ENCODE peak calls at places on chromosome 19, in seven cellular contexts. I is pancreas, K is fibroblast of pulmonary artery, L is AG04450, F is cardiac fibroblast, G is astrocyte of the spinal cord, H is GM13976. C is an unnamed sample.

GRCh38 chr19:32318884-32319520 is 26.4 kb upstream of the ZNF507 start:
- DNase-seq in K (peak; percentile 13), H (peak; percentile 35), G (no peak), I (peak; percentile 17), F (no peak), L (no peak), C (no peak)

GRCh38 chr19:7515091-7515470 is 822 bp upstream of the ZNF358 start:
- DNase-seq in K (no peak), H (no peak), L (no peak), F (no peak), I (no peak), G (no peak), C (no peak)

GRCh38 chr19:56525214-56525860 is 13.4 kb upstream of the ZFP28 start:
- DNase-seq in F (no peak), L (no peak), K (no peak), I (no peak), G (no peak), H (no peak), C (no peak)

GRCh38 chr19:6100284-6100915 is 9.9 kb downstream of the RFX2 start:
- DNase-seq in F (no peak), H (peak; percentile 47), K (no peak), I (no peak), G (no peak), L (no peak), C (no peak)

GRCh38 chr19:33302974-33303790 is 848 bp upstream of the CEBPA start:
- DNase-seq in L (no peak), K (peak; percentile 56), H (peak; percentile 70), I (peak; percentile 68), F (peak; percentile 65), G (peak; percentile 34), C (no peak)

GRCh38 chr19:8306235-8307054 is 1.7 kb downstream of the CD320 start:
- DNase-seq in G (no peak), I (peak; percentile 11), L (no peak), H (no peak), F (no peak), K (no peak), C (no peak)

GRCh38 chr19:18322318-18322758 is 538 bp downstream of the LSM4 start:
- DNase-seq in K (peak; percentile 55), H (peak; percentile 60), L (no peak), G (peak; percentile 59), I (no peak), F (peak; percentile 69), C (no peak)

GRCh38 chr19:58305932-58306323 is 751 bp downstream of the ERVK3-1 start:
- DNase-seq in K (peak; percentile 19), I (no peak), G (peak; percentile 2), L (no peak), H (peak; percentile 52), F (peak; percentile 16), C (no peak)

GRCh38 chr19:13162749-13163608 is 12.8 kb downstream of the IER2 start:
- DNase-seq in H (peak; percentile 84), I (peak; percentile 100), G (peak; percentile 97), K (peak; percentile 99), L (peak; percentile 91), F (peak; percentile 99), C (peak; percentile 95)

GRCh38 chr19:3243851-3244700 is 19.6 kb downstream of the CELF5 start:
- DNase-seq in K (peak; percentile 72), G (peak; percentile 43), F (peak; percentile 39), I (peak; percentile 27), H (peak; percentile 59), L (peak; percentile 23), C (peak; percentile 5)

GRCh38 chr19:35332817-35333216 is 3.8 kb downstream of the CD22 start:
- DNase-seq in K (no peak), H (peak; percentile 39), G (no peak), L (no peak), I (no peak), F (no peak), C (no peak)

GRCh38 chr19:38209671-38210457 is 14.2 kb downstream of the DPF1 start:
- DNase-seq in F (peak; percentile 51), H (no peak), I (no peak), G (peak; percentile 35), K (peak; percentile 24), L (no peak), C (no peak)

GRCh38 chr19:37778613-37779138 is 710 bp downstream of the ZNF573 start:
- DNase-seq in H (no peak), K (peak; percentile 39), L (no peak), F (peak; percentile 26), G (no peak), I (no peak), C (no peak)

GRCh38 chr19:19120308-19121156 is 17.7 kb downstream of the TMEM161A start:
- DNase-seq in I (peak; percentile 26), L (peak; percentile 59), G (peak; percentile 84), K (peak; percentile 82), F (peak; percentile 86), H (no peak), C (no peak)

GRCh38 chr19:41918095-41918494 is 10.2 kb downstream of the ERFL start:
- DNase-seq in G (no peak), F (no peak), H (no peak), K (no peak), I (no peak), L (no peak), C (no peak)
- TF ChIP-seq CTCF in G (no peak), F (no peak), H (no peak), K (no peak), I (no peak), L (no peak), C (no peak)

GRCh38 chr19:29872224-29872731 is 60.5 kb downstream of the CCNE1 start:
- DNase-seq in F (peak; percentile 34), L (no peak), K (peak; percentile 28), G (no peak), H (no peak), I (no peak), C (no peak)
- TF ChIP-seq CTCF in F (no peak), L (no peak), K (peak; percentile 8), G (peak; percentile 7), H (no peak), I (no peak), C (no peak)

GRCh38 chr19:4386038-4386782 is 14.1 kb downstream of the SH3GL1 start:
- DNase-seq in G (peak; percentile 43), H (no peak), I (no peak), F (no peak), K (no peak), L (no peak), C (no peak)
- TF ChIP-seq CTCF in G (peak; percentile 38), H (no peak), I (no peak), F (peak; percentile 20), K (peak; percentile 10), L (peak; percentile 57), C (no peak)

DNA sequence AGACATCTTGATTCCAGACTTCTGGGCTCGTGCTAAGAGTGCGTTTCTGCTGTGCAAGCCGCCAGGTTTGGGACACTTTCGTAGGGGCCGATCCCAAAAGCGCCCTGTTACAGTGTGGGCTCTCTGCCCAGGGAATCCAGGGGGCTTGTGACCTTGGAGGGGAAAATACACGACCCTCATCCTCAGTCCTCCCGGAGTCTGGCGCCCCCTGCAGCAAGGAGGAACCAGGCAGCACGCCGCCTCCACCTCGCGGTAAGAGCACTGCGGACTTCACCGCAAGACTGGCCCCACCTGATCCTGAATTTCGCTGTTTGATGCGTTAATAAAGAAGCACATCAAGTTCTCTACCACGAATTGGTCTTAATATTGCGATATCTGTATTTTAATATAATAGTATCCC is 5.2 kb downstream of the POLRMT start:
- DNase-seq in G (no peak), L (no peak), H (no peak), I (no peak), F (no peak), K (no peak), C (no peak)
- TF ChIP-seq CTCF in G (peak; percentile 51), L (peak; percentile 36), H (no peak), I (no peak), F (peak; percentile 42), K (peak; percentile 20), C (peak; percentile 35)

DNA sequence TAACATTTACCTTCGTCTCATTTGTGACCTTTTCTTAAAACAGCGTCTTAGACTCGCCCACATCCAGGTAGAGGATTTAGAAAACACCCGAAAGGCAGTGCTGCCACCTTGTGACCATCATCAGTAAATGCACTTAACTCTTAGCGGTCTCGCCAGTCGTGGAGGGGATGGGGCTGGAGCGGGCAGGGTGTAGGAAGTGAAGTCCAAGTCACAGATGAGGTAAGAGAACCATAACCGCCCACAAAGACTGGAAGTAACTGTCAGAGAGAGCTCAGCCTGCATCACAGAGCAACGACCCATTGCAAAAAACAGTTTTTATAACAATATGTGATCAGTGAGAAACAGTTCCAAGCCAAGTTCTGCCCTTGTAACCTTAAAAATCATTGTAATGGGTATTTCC is 10.7 kb upstream of the CEACAM3 start:
- DNase-seq in G (peak; percentile 62), H (peak; percentile 83), I (peak; percentile 64), F (peak; percentile 77), K (peak; percentile 78), L (peak; percentile 29), C (peak; percentile 19)
- TF ChIP-seq CTCF in G (peak; percentile 85), H (peak; percentile 88), I (peak; percentile 66), F (peak; percentile 73), K (peak; percentile 89), L (peak; percentile 80), C (peak; percentile 83)

GRCh38 chr19:15843186-15843585 is 27.7 kb upstream of the OR10H1 start:
- DNase-seq in F (no peak), L (no peak), G (no peak), K (no peak), H (no peak), I (no peak), C (no peak)

GRCh38 chr19:15840833-15841232 is 25.4 kb upstream of the OR10H1 start:
- DNase-seq in I (no peak), K (no peak), F (no peak), G (no peak), H (no peak), L (no peak), C (no peak)

GRCh38 chr19:15846923-15847322 is 31.5 kb upstream of the OR10H1 start:
- DNase-seq in K (no peak), F (no peak), H (no peak), I (no peak), G (no peak), L (no peak), C (no peak)

GRCh38 chr19:15836595-15837398 is 21.3 kb upstream of the OR10H1 start:
- DNase-seq in H (peak; percentile 92), L (peak; percentile 79), K (peak; percentile 91), G (peak; percentile 91), I (peak; percentile 93), F (peak; percentile 94), C (peak; percentile 81)

DNA sequence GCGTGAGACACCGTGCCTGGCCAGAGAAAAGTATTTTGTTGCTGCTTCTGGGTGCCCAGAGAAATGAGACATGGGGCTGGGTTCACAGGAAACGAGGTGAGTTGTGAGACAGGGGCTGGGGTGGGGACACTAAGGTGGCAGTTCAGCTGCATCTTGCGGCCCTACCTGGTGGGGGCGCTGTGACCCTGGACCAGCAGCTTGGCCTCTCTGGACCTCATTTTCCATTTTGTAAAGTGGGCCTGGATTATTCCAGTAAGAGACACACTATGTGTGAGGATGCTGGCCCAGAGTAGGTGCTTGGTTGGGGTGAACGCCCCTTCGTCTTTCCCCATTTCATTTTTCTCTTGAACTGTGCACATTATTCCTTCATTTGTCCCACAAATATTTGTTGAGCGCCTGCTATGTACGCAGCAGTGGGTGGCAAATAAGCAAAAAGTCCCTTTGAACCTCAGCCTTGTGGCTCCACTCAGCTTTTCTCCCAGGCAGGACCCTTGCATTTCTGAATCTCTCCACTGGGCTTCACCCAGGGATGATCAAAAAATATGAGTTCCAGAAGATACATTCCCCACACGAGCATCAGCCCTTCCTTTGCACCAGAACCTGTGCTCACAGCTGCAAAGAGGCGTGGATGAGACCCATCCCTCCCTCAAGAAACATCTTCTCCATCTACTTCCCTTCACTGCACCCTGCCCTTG is 26.6 kb upstream of the OR10H1 start:
- DNase-seq in L (no peak), I (no peak), H (no peak), F (no peak), K (no peak), G (no peak), C (no peak)
- TF ChIP-seq CTCF in L (no peak), I (no peak), H (no peak), F (no peak), K (no peak), G (no peak), C (no peak)

C was measured in kidney epithelial cell.